ENCODE peak calls at places on chromosomes 2 and 18, in eight cellular contexts. V is upper lobe of right lung, L is neural progenitor cell, G is MCF 10A, N is HFFc6, E is left lung, R is HCT116, M is AG04450. J is an unnamed sample.

GRCh38 chr2:2826621-2827020 is 495.5 kb upstream of the MYT1L start:
- DNase-seq in R (no peak), M (no peak), G (no peak), L (no peak), V (no peak), N (no peak), E (no peak), J (no peak)

GRCh38 chr2:197191177-197191947 is 119.2 kb downstream of the ANKRD44 start:
- DNase-seq in E (no peak), V (no peak), G (peak), N (peak), M (no peak), L (peak), R (peak), J (no peak)

GRCh38 chr2:158079672-158080071 is 22.0 kb upstream of the UPP2 start:
- DNase-seq in G (no peak), V (no peak), R (no peak), E (no peak), L (no peak), N (no peak), M (no peak), J (no peak)

GRCh38 chr18:24190590-24190989 is 51.7 kb downstream of the CABYR start:
- DNase-seq in L (no peak), E (no peak), G (no peak), M (no peak), V (no peak), R (no peak), N (no peak), J (no peak)

GRCh38 chr2:239690651-239691631 is 290.1 kb upstream of the HDAC4 start:
- DNase-seq in N (no peak), R (no peak), E (no peak), G (no peak), L (no peak), M (no peak), V (no peak), J (no peak)

GRCh38 chr2:101466426-101466825 is 8.5 kb downstream of the RFX8 start:
- DNase-seq in L (no peak), R (no peak), V (no peak), M (no peak), G (no peak), E (no peak), N (no peak), J (no peak)

GRCh38 chr18:3994061-3994687 is 460.9 kb downstream of the DLGAP1 start:
- DNase-seq in R (no peak), N (no peak), V (no peak), M (no peak), L (no peak), G (no peak), E (no peak), J (no peak)

GRCh38 chr2:219254590-219255219 is 987 bp upstream of the TUBA4A start:
- DNase-seq in M (no peak), V (no peak), E (no peak), L (no peak), G (no peak), R (no peak), N (peak), J (no peak)

GRCh38 chr18:58512161-58512581 is 116.7 kb downstream of the ALPK2 start:
- DNase-seq in E (no peak), M (no peak), N (no peak), V (no peak), L (peak), G (no peak), R (no peak), J (no peak)

GRCh38 chr2:7884338-7884737 is 797.5 kb upstream of the ID2 start:
- DNase-seq in M (no peak), E (no peak), G (no peak), R (no peak), V (no peak), L (no peak), N (no peak), J (no peak)

GRCh38 chr2:236525416-236525997 is 44.1 kb upstream of the ACKR3 start:
- DNase-seq in N (no peak), V (no peak), R (no peak), G (no peak), L (no peak), E (no peak), M (no peak), J (no peak)

GRCh38 chr2:148861367-148861766 is 13.7 kb upstream of the KIF5C start:
- DNase-seq in G (no peak), L (no peak), E (no peak), M (no peak), N (no peak), V (no peak), R (no peak), J (no peak)

GRCh38 chr2:95030496-95030895 is 5.0 kb downstream of the MAL start:
- DNase-seq in G (no peak), R (no peak), E (no peak), L (no peak), V (no peak), M (no peak), N (no peak), J (no peak)

GRCh38 chr2:177633910-177634294 is 241.3 kb downstream of the AGPS start:
- DNase-seq in G (no peak), V (no peak), L (no peak), N (no peak), M (no peak), R (no peak), E (no peak), J (no peak)

GRCh38 chr2:73080321-73081131 is 9.0 kb upstream of the SFXN5 start:
- DNase-seq in M (no peak), L (no peak), V (peak), R (no peak), G (no peak), N (no peak), E (no peak), J (no peak)

GRCh38 chr2:239746847-239747246 is 278.3 kb downstream of the NDUFA10 start:
- DNase-seq in R (no peak), E (peak), V (no peak), L (no peak), N (no peak), M (no peak), G (no peak), J (no peak)

GRCh38 chr2:77800410-77800809 is 278.2 kb upstream of the LRRTM4 start:
- DNase-seq in G (no peak), R (no peak), L (no peak), E (no peak), V (no peak), M (no peak), N (no peak), J (no peak)

GRCh38 chr2:77797088-77797487 is 274.9 kb upstream of the LRRTM4 start:
- DNase-seq in R (no peak), E (no peak), L (peak), G (no peak), V (no peak), M (no peak), N (no peak), J (no peak)

DNA sequence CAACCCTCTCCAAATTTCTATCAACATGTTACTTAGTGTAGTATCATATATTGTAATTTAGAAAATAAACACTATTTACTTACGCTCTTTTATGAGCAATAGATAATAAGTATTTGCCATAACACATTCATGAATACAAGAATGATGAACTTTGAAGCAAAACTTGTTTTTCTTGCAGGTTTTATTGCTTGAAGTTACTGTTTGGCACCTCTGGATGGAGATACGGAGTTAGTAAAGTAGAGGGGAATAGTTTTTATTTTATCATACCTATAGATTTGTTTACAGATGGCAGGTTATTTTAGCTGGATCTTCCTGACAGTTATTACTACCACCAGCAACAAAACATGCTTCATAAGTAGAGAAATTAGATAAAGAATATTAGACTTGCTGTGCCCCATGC is 274.2 kb upstream of the LRRTM4 start:
- DNase-seq in L (no peak), M (no peak), G (no peak), R (no peak), N (no peak), E (no peak), V (no peak), J (no peak)
- TF ChIP-seq CTCF in L (no peak), M (no peak), G (no peak), R (no peak), N (no peak), E (no peak), V (no peak), J (no peak)

DNA sequence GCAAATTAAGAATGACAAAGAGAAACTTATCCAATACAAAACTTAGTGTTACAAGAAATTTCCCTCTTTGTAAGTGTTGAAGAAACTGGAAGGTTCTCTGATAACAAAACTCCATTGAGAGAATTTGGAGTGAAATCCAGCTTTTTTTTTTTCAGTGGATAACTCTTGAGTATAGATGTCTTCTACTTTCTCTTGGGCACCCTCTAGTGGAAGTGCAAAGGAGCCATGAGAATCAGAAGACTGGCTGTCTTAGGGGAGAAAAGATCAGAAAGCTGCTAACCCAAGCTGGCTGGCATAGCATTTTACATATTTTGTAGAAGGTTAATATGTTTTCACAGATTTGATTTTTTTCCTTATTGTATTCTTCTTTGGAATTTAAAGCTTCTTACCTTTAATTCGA is 138.8 kb upstream of the SATB2 start:
- DNase-seq in V (no peak), N (peak), G (peak), L (peak), R (peak), E (no peak), M (no peak), J (no peak)
- TF ChIP-seq CTCF in V (peak), N (peak), G (peak), L (peak), R (peak), E (peak), M (peak), J (peak)

DNA sequence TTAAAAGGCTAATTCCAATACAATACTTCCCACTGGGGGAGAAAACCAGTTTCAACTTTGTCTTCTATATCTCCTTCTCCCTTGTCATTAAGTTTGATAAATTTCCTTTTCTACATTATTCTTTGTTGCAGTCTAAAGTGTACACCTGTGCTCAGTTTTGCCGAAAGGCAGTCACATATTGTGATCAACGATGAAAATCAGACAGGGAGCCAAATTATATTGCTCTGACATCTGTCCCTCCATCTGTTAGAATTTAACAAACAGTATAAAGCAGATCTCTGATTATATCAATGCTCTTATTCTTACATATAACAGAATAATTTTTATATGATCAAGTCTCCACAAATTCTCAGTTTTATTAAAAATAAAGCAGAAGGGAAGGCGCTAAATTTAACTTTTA is 496.7 kb downstream of the NRXN1 start:
- DNase-seq in M (no peak), G (no peak), E (no peak), R (no peak), L (no peak), V (no peak), N (no peak), J (no peak)
- TF ChIP-seq CTCF in M (no peak), G (no peak), E (no peak), R (no peak), L (no peak), V (no peak), N (no peak), J (no peak)

GRCh38 chr2:121044412-121044811 is 240.6 kb downstream of the TFCP2L1 start:
- DNase-seq in L (peak), G (peak), M (no peak), E (no peak), N (no peak), R (no peak), V (no peak), J (no peak)
- TF ChIP-seq CTCF in L (peak), G (no peak), M (peak), E (no peak), N (peak), R (peak), V (no peak), J (no peak)

GRCh38 chr2:54503192-54503591 is 47.1 kb downstream of the SPTBN1 start:
- DNase-seq in L (peak), R (no peak), G (peak), N (no peak), E (no peak), M (no peak), V (no peak), J (peak)
- TF ChIP-seq CTCF in L (peak), R (peak), G (peak), N (peak), E (peak), M (peak), V (peak), J (peak)

GRCh38 chr2:183359867-183360266 is 235.6 kb downstream of the NUP35 start:
- DNase-seq in E (no peak), R (peak), L (no peak), N (no peak), V (no peak), M (no peak), G (peak), J (no peak)
- TF ChIP-seq CTCF in E (no peak), R (peak), L (peak), N (peak), V (no peak), M (no peak), G (peak), J (no peak)

GRCh38 chr2:223841436-223842180 is 4.2 kb upstream of the AP1S3 start:
- DNase-seq in E (no peak), M (no peak), V (no peak), N (no peak), L (no peak), G (no peak), R (no peak), J (no peak)

GRCh38 chr2:223835701-223836532 is 1.5 kb downstream of the AP1S3 start:
- DNase-seq in N (no peak), G (peak), R (no peak), E (no peak), V (no peak), M (no peak), L (no peak), J (no peak)

GRCh38 chr2:223834431-223834830 is 3.0 kb downstream of the AP1S3 start:
- DNase-seq in R (no peak), M (no peak), E (no peak), L (no peak), G (no peak), V (no peak), N (no peak), J (no peak)

DNA sequence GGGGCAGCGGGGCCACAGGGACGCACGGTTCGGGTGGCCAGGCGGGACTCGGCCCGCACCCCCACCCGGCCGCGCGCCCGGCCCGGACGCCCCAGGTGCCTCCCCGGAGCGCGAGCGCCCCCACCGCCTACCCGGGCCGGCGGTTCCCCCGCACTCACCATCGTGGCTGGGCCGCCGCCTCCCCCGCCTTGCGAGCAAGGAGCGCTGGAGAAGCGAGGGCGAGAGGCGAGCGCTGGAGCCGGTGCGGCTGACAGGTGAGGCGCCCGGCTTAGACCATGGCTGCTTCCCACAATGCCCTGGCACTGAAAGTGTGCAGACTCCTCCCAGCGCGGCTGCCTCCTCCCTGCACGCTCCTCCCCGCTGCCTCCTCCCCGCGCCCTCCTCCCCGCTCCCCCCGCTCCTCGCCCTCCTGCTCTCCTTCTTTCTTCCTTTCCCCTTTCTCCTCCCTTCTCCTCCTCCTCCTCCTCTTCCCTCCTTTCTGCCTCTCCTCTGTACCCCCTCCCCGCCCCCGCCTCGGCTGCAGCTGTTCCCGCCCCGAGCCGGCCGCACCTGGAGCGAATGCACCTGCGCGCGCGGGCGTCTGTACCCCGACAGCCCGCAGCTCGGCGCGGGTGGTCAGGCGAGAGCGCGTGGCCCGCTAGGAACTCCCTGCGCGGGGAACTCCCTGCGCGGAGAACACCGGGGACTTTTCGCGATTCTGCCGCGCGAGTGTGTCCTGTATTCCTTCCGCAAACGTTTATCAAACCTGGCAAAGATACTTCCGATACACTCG is at the start of gene AP1S3:
- DNase-seq in G (peak), M (no peak), E (peak), N (peak), V (peak), L (peak), R (peak), J (peak)
- TF ChIP-seq CTCF in G (no peak), M (no peak), E (no peak), N (peak), V (no peak), L (peak), R (no peak), J (no peak)

GRCh38 chr2:65353046-65353445 is 79.4 kb downstream of the SPRED2 start:
- DNase-seq in V (no peak), R (no peak), E (no peak), G (no peak), M (no peak), L (peak), N (no peak), J (no peak)
- TF ChIP-seq CTCF in V (no peak), R (no peak), E (no peak), G (no peak), M (no peak), L (peak), N (peak), J (no peak)

J was measured in nephron progenitor cell.